ENCODE peak calls at places on chromosomes 6 and 20, in nine cellular contexts. One of them, this sample, is unnamed.

GRCh38 chr6:56475736-56476457 is 166.8 kb downstream of the DST start:
- DNase-seq in H54: no peak
- DNase-seq in GM04504: no peak
- DNase-seq in stimulated activated CD4-positive, alpha-beta T cell treated with anti-CD3 and anti-CD28 coated beads, Interleukin-2, amount 100 ng/mL, for 24 hours: no peak
- DNase-seq in activated CD4-positive, alpha-beta T cell treated with anti-CD3 and anti-CD28 coated beads for 24 hours: no peak
- DNase-seq in LoVo: no peak
- DNase-seq in activated CD4-positive, CD25-positive, alpha-beta regulatory T cell: no peak
- DNase-seq in prostate gland: no peak
- DNase-seq in T-helper 17 cell: no peak
- DNase-seq in this sample: peak; percentile 31

GRCh38 chr20:48463096-48463710 is 364.6 kb downstream of the PREX1 start:
- DNase-seq in H54: no peak
- DNase-seq in GM04504: no peak
- DNase-seq in stimulated activated CD4-positive, alpha-beta T cell treated with anti-CD3 and anti-CD28 coated beads, Interleukin-2, amount 100 ng/mL, for 24 hours: no peak
- DNase-seq in activated CD4-positive, alpha-beta T cell treated with anti-CD3 and anti-CD28 coated beads for 24 hours: no peak
- DNase-seq in LoVo: no peak
- DNase-seq in activated CD4-positive, CD25-positive, alpha-beta regulatory T cell: no peak
- DNase-seq in prostate gland: no peak
- DNase-seq in T-helper 17 cell: no peak
- DNase-seq in this sample: peak; percentile 18

GRCh38 chr6:149065658-149066556 is 251.6 kb upstream of the TAB2 start:
- DNase-seq in H54: no peak
- DNase-seq in GM04504: no peak
- DNase-seq in stimulated activated CD4-positive, alpha-beta T cell treated with anti-CD3 and anti-CD28 coated beads, Interleukin-2, amount 100 ng/mL, for 24 hours: no peak
- DNase-seq in activated CD4-positive, alpha-beta T cell treated with anti-CD3 and anti-CD28 coated beads for 24 hours: no peak
- DNase-seq in LoVo: no peak
- DNase-seq in activated CD4-positive, CD25-positive, alpha-beta regulatory T cell: no peak
- DNase-seq in prostate gland: no peak
- DNase-seq in T-helper 17 cell: peak; percentile 34
- DNase-seq in this sample: peak; percentile 12

GRCh38 chr6:43938178-43939101 is 168.4 kb downstream of the VEGFA start:
- DNase-seq in H54: no peak
- DNase-seq in GM04504: no peak
- DNase-seq in stimulated activated CD4-positive, alpha-beta T cell treated with anti-CD3 and anti-CD28 coated beads, Interleukin-2, amount 100 ng/mL, for 24 hours: no peak
- DNase-seq in activated CD4-positive, alpha-beta T cell treated with anti-CD3 and anti-CD28 coated beads for 24 hours: no peak
- DNase-seq in LoVo: no peak
- DNase-seq in activated CD4-positive, CD25-positive, alpha-beta regulatory T cell: no peak
- DNase-seq in prostate gland: no peak
- DNase-seq in T-helper 17 cell: peak; percentile 1
- DNase-seq in this sample: no peak

GRCh38 chr6:97060254-97060653 is 135.7 kb downstream of the KLHL32 start:
- DNase-seq in H54: no peak
- DNase-seq in GM04504: no peak
- DNase-seq in stimulated activated CD4-positive, alpha-beta T cell treated with anti-CD3 and anti-CD28 coated beads, Interleukin-2, amount 100 ng/mL, for 24 hours: no peak
- DNase-seq in activated CD4-positive, alpha-beta T cell treated with anti-CD3 and anti-CD28 coated beads for 24 hours: no peak
- DNase-seq in LoVo: no peak
- DNase-seq in activated CD4-positive, CD25-positive, alpha-beta regulatory T cell: no peak
- DNase-seq in prostate gland: no peak
- DNase-seq in T-helper 17 cell: no peak
- DNase-seq in this sample: no peak

GRCh38 chr6:86581833-86582232 is 355.5 kb upstream of the HTR1E start:
- DNase-seq in H54: no peak
- DNase-seq in GM04504: no peak
- DNase-seq in stimulated activated CD4-positive, alpha-beta T cell treated with anti-CD3 and anti-CD28 coated beads, Interleukin-2, amount 100 ng/mL, for 24 hours: no peak
- DNase-seq in activated CD4-positive, alpha-beta T cell treated with anti-CD3 and anti-CD28 coated beads for 24 hours: no peak
- DNase-seq in LoVo: no peak
- DNase-seq in activated CD4-positive, CD25-positive, alpha-beta regulatory T cell: no peak
- DNase-seq in prostate gland: no peak
- DNase-seq in T-helper 17 cell: no peak
- DNase-seq in this sample: no peak

GRCh38 chr20:20803011-20803410 is 90.6 kb upstream of the RALGAPA2 start:
- DNase-seq in H54: no peak
- DNase-seq in GM04504: no peak
- DNase-seq in stimulated activated CD4-positive, alpha-beta T cell treated with anti-CD3 and anti-CD28 coated beads, Interleukin-2, amount 100 ng/mL, for 24 hours: no peak
- DNase-seq in activated CD4-positive, alpha-beta T cell treated with anti-CD3 and anti-CD28 coated beads for 24 hours: no peak
- DNase-seq in LoVo: no peak
- DNase-seq in activated CD4-positive, CD25-positive, alpha-beta regulatory T cell: no peak
- DNase-seq in prostate gland: no peak
- DNase-seq in T-helper 17 cell: no peak
- DNase-seq in this sample: no peak

GRCh38 chr20:14449323-14449722 is 111.9 kb upstream of the FLRT3 start:
- DNase-seq in H54: no peak
- DNase-seq in GM04504: no peak
- DNase-seq in stimulated activated CD4-positive, alpha-beta T cell treated with anti-CD3 and anti-CD28 coated beads, Interleukin-2, amount 100 ng/mL, for 24 hours: no peak
- DNase-seq in activated CD4-positive, alpha-beta T cell treated with anti-CD3 and anti-CD28 coated beads for 24 hours: no peak
- DNase-seq in LoVo: no peak
- DNase-seq in activated CD4-positive, CD25-positive, alpha-beta regulatory T cell: no peak
- DNase-seq in prostate gland: no peak
- DNase-seq in T-helper 17 cell: no peak
- DNase-seq in this sample: no peak

GRCh38 chr20:12575352-12576095 is 433.2 kb upstream of the SPTLC3 start:
- DNase-seq in H54: no peak
- DNase-seq in GM04504: no peak
- DNase-seq in stimulated activated CD4-positive, alpha-beta T cell treated with anti-CD3 and anti-CD28 coated beads, Interleukin-2, amount 100 ng/mL, for 24 hours: no peak
- DNase-seq in activated CD4-positive, alpha-beta T cell treated with anti-CD3 and anti-CD28 coated beads for 24 hours: no peak
- DNase-seq in LoVo: no peak
- DNase-seq in activated CD4-positive, CD25-positive, alpha-beta regulatory T cell: no peak
- DNase-seq in prostate gland: peak; percentile 33
- DNase-seq in T-helper 17 cell: no peak
- DNase-seq in this sample: no peak

GRCh38 chr6:108588586-108588985 is 27.9 kb downstream of the FOXO3 start:
- DNase-seq in H54: no peak
- DNase-seq in GM04504: no peak
- DNase-seq in stimulated activated CD4-positive, alpha-beta T cell treated with anti-CD3 and anti-CD28 coated beads, Interleukin-2, amount 100 ng/mL, for 24 hours: no peak
- DNase-seq in activated CD4-positive, alpha-beta T cell treated with anti-CD3 and anti-CD28 coated beads for 24 hours: no peak
- DNase-seq in LoVo: no peak
- DNase-seq in activated CD4-positive, CD25-positive, alpha-beta regulatory T cell: no peak
- DNase-seq in prostate gland: no peak
- DNase-seq in T-helper 17 cell: no peak
- DNase-seq in this sample: no peak

GRCh38 chr20:9467995-9468394 is 46.4 kb upstream of the LAMP5 start:
- DNase-seq in H54: no peak
- DNase-seq in GM04504: no peak
- DNase-seq in stimulated activated CD4-positive, alpha-beta T cell treated with anti-CD3 and anti-CD28 coated beads, Interleukin-2, amount 100 ng/mL, for 24 hours: no peak
- DNase-seq in activated CD4-positive, alpha-beta T cell treated with anti-CD3 and anti-CD28 coated beads for 24 hours: no peak
- DNase-seq in LoVo: no peak
- DNase-seq in activated CD4-positive, CD25-positive, alpha-beta regulatory T cell: no peak
- DNase-seq in prostate gland: no peak
- DNase-seq in T-helper 17 cell: no peak
- DNase-seq in this sample: no peak

GRCh38 chr6:144008501-144009245 is 614 bp upstream of the PLAGL1 start:
- DNase-seq in H54: no peak
- DNase-seq in GM04504: no peak
- DNase-seq in stimulated activated CD4-positive, alpha-beta T cell treated with anti-CD3 and anti-CD28 coated beads, Interleukin-2, amount 100 ng/mL, for 24 hours: no peak
- DNase-seq in activated CD4-positive, alpha-beta T cell treated with anti-CD3 and anti-CD28 coated beads for 24 hours: no peak
- DNase-seq in LoVo: no peak
- DNase-seq in activated CD4-positive, CD25-positive, alpha-beta regulatory T cell: no peak
- DNase-seq in prostate gland: no peak
- DNase-seq in T-helper 17 cell: no peak
- DNase-seq in this sample: peak; percentile 26

GRCh38 chr6:52077180-52077884 is 10.1 kb downstream of the PKHD1 start:
- DNase-seq in H54: no peak
- DNase-seq in GM04504: no peak
- DNase-seq in stimulated activated CD4-positive, alpha-beta T cell treated with anti-CD3 and anti-CD28 coated beads, Interleukin-2, amount 100 ng/mL, for 24 hours: no peak
- DNase-seq in activated CD4-positive, alpha-beta T cell treated with anti-CD3 and anti-CD28 coated beads for 24 hours: no peak
- DNase-seq in LoVo: no peak
- DNase-seq in activated CD4-positive, CD25-positive, alpha-beta regulatory T cell: no peak
- DNase-seq in prostate gland: no peak
- DNase-seq in T-helper 17 cell: no peak
- DNase-seq in this sample: no peak

GRCh38 chr20:38393259-38393658 is 41.9 kb downstream of the SNHG17 start:
- DNase-seq in H54: no peak
- DNase-seq in GM04504: no peak
- DNase-seq in stimulated activated CD4-positive, alpha-beta T cell treated with anti-CD3 and anti-CD28 coated beads, Interleukin-2, amount 100 ng/mL, for 24 hours: no peak
- DNase-seq in activated CD4-positive, alpha-beta T cell treated with anti-CD3 and anti-CD28 coated beads for 24 hours: no peak
- DNase-seq in LoVo: no peak
- DNase-seq in activated CD4-positive, CD25-positive, alpha-beta regulatory T cell: no peak
- DNase-seq in prostate gland: no peak
- DNase-seq in T-helper 17 cell: no peak
- DNase-seq in this sample: no peak

GRCh38 chr6:113875470-113875869 is 18.3 kb downstream of the MARCKS start:
- DNase-seq in H54: no peak
- DNase-seq in GM04504: no peak
- DNase-seq in stimulated activated CD4-positive, alpha-beta T cell treated with anti-CD3 and anti-CD28 coated beads, Interleukin-2, amount 100 ng/mL, for 24 hours: no peak
- DNase-seq in activated CD4-positive, alpha-beta T cell treated with anti-CD3 and anti-CD28 coated beads for 24 hours: no peak
- DNase-seq in LoVo: no peak
- DNase-seq in activated CD4-positive, CD25-positive, alpha-beta regulatory T cell: no peak
- DNase-seq in prostate gland: no peak
- DNase-seq in T-helper 17 cell: no peak
- DNase-seq in this sample: no peak

GRCh38 chr6:97401533-97401932 is 118.5 kb upstream of the MMS22L start:
- DNase-seq in H54: no peak
- DNase-seq in GM04504: peak; percentile 45
- DNase-seq in stimulated activated CD4-positive, alpha-beta T cell treated with anti-CD3 and anti-CD28 coated beads, Interleukin-2, amount 100 ng/mL, for 24 hours: no peak
- DNase-seq in activated CD4-positive, alpha-beta T cell treated with anti-CD3 and anti-CD28 coated beads for 24 hours: no peak
- DNase-seq in LoVo: no peak
- DNase-seq in activated CD4-positive, CD25-positive, alpha-beta regulatory T cell: no peak
- DNase-seq in prostate gland: no peak
- DNase-seq in T-helper 17 cell: no peak
- DNase-seq in this sample: peak; percentile 24

GRCh38 chr6:14441371-14441781 is 323.8 kb downstream of the CD83 start:
- DNase-seq in H54: no peak
- DNase-seq in GM04504: peak; percentile 75
- DNase-seq in stimulated activated CD4-positive, alpha-beta T cell treated with anti-CD3 and anti-CD28 coated beads, Interleukin-2, amount 100 ng/mL, for 24 hours: no peak
- DNase-seq in activated CD4-positive, alpha-beta T cell treated with anti-CD3 and anti-CD28 coated beads for 24 hours: no peak
- DNase-seq in LoVo: no peak
- DNase-seq in activated CD4-positive, CD25-positive, alpha-beta regulatory T cell: no peak
- DNase-seq in prostate gland: no peak
- DNase-seq in T-helper 17 cell: no peak
- DNase-seq in this sample: no peak

GRCh38 chr6:85458184-85458583 is 8.3 kb downstream of the NT5E start:
- DNase-seq in H54: no peak
- DNase-seq in GM04504: no peak
- DNase-seq in stimulated activated CD4-positive, alpha-beta T cell treated with anti-CD3 and anti-CD28 coated beads, Interleukin-2, amount 100 ng/mL, for 24 hours: no peak
- DNase-seq in activated CD4-positive, alpha-beta T cell treated with anti-CD3 and anti-CD28 coated beads for 24 hours: no peak
- DNase-seq in LoVo: no peak
- DNase-seq in activated CD4-positive, CD25-positive, alpha-beta regulatory T cell: no peak
- DNase-seq in prostate gland: no peak
- DNase-seq in T-helper 17 cell: no peak
- DNase-seq in this sample: no peak

GRCh38 chr6:53032853-53033252 is 32.4 kb upstream of the FBXO9 start:
- DNase-seq in H54: no peak
- DNase-seq in GM04504: no peak
- DNase-seq in stimulated activated CD4-positive, alpha-beta T cell treated with anti-CD3 and anti-CD28 coated beads, Interleukin-2, amount 100 ng/mL, for 24 hours: no peak
- DNase-seq in activated CD4-positive, alpha-beta T cell treated with anti-CD3 and anti-CD28 coated beads for 24 hours: no peak
- DNase-seq in LoVo: no peak
- DNase-seq in activated CD4-positive, CD25-positive, alpha-beta regulatory T cell: no peak
- DNase-seq in prostate gland: no peak
- DNase-seq in T-helper 17 cell: no peak
- DNase-seq in this sample: no peak

GRCh38 chr20:41137412-41138216 is at the start of gene PLCG1:
- DNase-seq in H54: peak; percentile 68
- DNase-seq in GM04504: peak; percentile 30
- DNase-seq in stimulated activated CD4-positive, alpha-beta T cell treated with anti-CD3 and anti-CD28 coated beads, Interleukin-2, amount 100 ng/mL, for 24 hours: peak; percentile 83
- DNase-seq in activated CD4-positive, alpha-beta T cell treated with anti-CD3 and anti-CD28 coated beads for 24 hours: peak; percentile 72
- DNase-seq in LoVo: peak; percentile 81
- DNase-seq in activated CD4-positive, CD25-positive, alpha-beta regulatory T cell: peak; percentile 71
- DNase-seq in prostate gland: peak; percentile 81
- DNase-seq in T-helper 17 cell: peak; percentile 71
- DNase-seq in this sample: peak; percentile 81

GRCh38 chr20:53763707-53764415 is 170.2 kb upstream of the ZNF217 start:
- DNase-seq in H54: no peak
- DNase-seq in GM04504: no peak
- DNase-seq in stimulated activated CD4-positive, alpha-beta T cell treated with anti-CD3 and anti-CD28 coated beads, Interleukin-2, amount 100 ng/mL, for 24 hours: no peak
- DNase-seq in activated CD4-positive, alpha-beta T cell treated with anti-CD3 and anti-CD28 coated beads for 24 hours: no peak
- DNase-seq in LoVo: peak; percentile 74
- DNase-seq in activated CD4-positive, CD25-positive, alpha-beta regulatory T cell: no peak
- DNase-seq in prostate gland: peak; percentile 68
- DNase-seq in T-helper 17 cell: no peak
- DNase-seq in this sample: no peak

GRCh38 chr6:166435574-166435973 is 52.8 kb upstream of the MPC1 start:
- DNase-seq in H54: no peak
- DNase-seq in GM04504: no peak
- DNase-seq in stimulated activated CD4-positive, alpha-beta T cell treated with anti-CD3 and anti-CD28 coated beads, Interleukin-2, amount 100 ng/mL, for 24 hours: peak; percentile 26
- DNase-seq in activated CD4-positive, alpha-beta T cell treated with anti-CD3 and anti-CD28 coated beads for 24 hours: no peak
- DNase-seq in LoVo: no peak
- DNase-seq in activated CD4-positive, CD25-positive, alpha-beta regulatory T cell: no peak
- DNase-seq in prostate gland: no peak
- DNase-seq in T-helper 17 cell: no peak
- DNase-seq in this sample: no peak

GRCh38 chr6:157323114-157323923 is at the start of gene TMEM242:
- DNase-seq in H54: peak; percentile 55
- DNase-seq in GM04504: peak; percentile 85
- DNase-seq in stimulated activated CD4-positive, alpha-beta T cell treated with anti-CD3 and anti-CD28 coated beads, Interleukin-2, amount 100 ng/mL, for 24 hours: peak; percentile 91
- DNase-seq in activated CD4-positive, alpha-beta T cell treated with anti-CD3 and anti-CD28 coated beads for 24 hours: peak; percentile 86
- DNase-seq in LoVo: peak; percentile 89
- DNase-seq in activated CD4-positive, CD25-positive, alpha-beta regulatory T cell: no peak
- DNase-seq in prostate gland: peak; percentile 84
- DNase-seq in T-helper 17 cell: peak; percentile 87
- DNase-seq in this sample: peak; percentile 90

GRCh38 chr20:63942250-63943006 is 13.8 kb downstream of the UCKL1 start:
- DNase-seq in H54: no peak
- DNase-seq in GM04504: no peak
- DNase-seq in stimulated activated CD4-positive, alpha-beta T cell treated with anti-CD3 and anti-CD28 coated beads, Interleukin-2, amount 100 ng/mL, for 24 hours: peak; percentile 60
- DNase-seq in activated CD4-positive, alpha-beta T cell treated with anti-CD3 and anti-CD28 coated beads for 24 hours: no peak
- DNase-seq in LoVo: no peak
- DNase-seq in activated CD4-positive, CD25-positive, alpha-beta regulatory T cell: peak; percentile 72
- DNase-seq in prostate gland: no peak
- DNase-seq in T-helper 17 cell: no peak
- DNase-seq in this sample: no peak

GRCh38 chr6:155628315-155628714 is 172.7 kb upstream of the NOX3 start:
- DNase-seq in H54: no peak
- DNase-seq in GM04504: no peak
- DNase-seq in stimulated activated CD4-positive, alpha-beta T cell treated with anti-CD3 and anti-CD28 coated beads, Interleukin-2, amount 100 ng/mL, for 24 hours: peak; percentile 40
- DNase-seq in activated CD4-positive, alpha-beta T cell treated with anti-CD3 and anti-CD28 coated beads for 24 hours: peak; percentile 13
- DNase-seq in LoVo: no peak
- DNase-seq in activated CD4-positive, CD25-positive, alpha-beta regulatory T cell: no peak
- DNase-seq in prostate gland: no peak
- DNase-seq in T-helper 17 cell: no peak
- DNase-seq in this sample: no peak

GRCh38 chr20:47789081-47789998 is 4.1 kb upstream of the SULF2 start:
- DNase-seq in H54: no peak
- DNase-seq in GM04504: peak; percentile 68
- DNase-seq in stimulated activated CD4-positive, alpha-beta T cell treated with anti-CD3 and anti-CD28 coated beads, Interleukin-2, amount 100 ng/mL, for 24 hours: no peak
- DNase-seq in activated CD4-positive, alpha-beta T cell treated with anti-CD3 and anti-CD28 coated beads for 24 hours: no peak
- DNase-seq in LoVo: no peak
- DNase-seq in activated CD4-positive, CD25-positive, alpha-beta regulatory T cell: no peak
- DNase-seq in prostate gland: no peak
- DNase-seq in T-helper 17 cell: no peak
- DNase-seq in this sample: no peak

GRCh38 chr6:141451508-141452353 is 681.0 kb upstream of the GJE1 start:
- DNase-seq in H54: peak; percentile 4
- DNase-seq in GM04504: peak; percentile 35
- DNase-seq in stimulated activated CD4-positive, alpha-beta T cell treated with anti-CD3 and anti-CD28 coated beads, Interleukin-2, amount 100 ng/mL, for 24 hours: no peak
- DNase-seq in activated CD4-positive, alpha-beta T cell treated with anti-CD3 and anti-CD28 coated beads for 24 hours: no peak
- DNase-seq in LoVo: no peak
- DNase-seq in activated CD4-positive, CD25-positive, alpha-beta regulatory T cell: no peak
- DNase-seq in prostate gland: no peak
- DNase-seq in T-helper 17 cell: no peak
- DNase-seq in this sample: no peak

GRCh38 chr20:24662286-24662685 is 192.9 kb downstream of the SYNDIG1 start:
- DNase-seq in H54: no peak
- DNase-seq in GM04504: no peak
- DNase-seq in stimulated activated CD4-positive, alpha-beta T cell treated with anti-CD3 and anti-CD28 coated beads, Interleukin-2, amount 100 ng/mL, for 24 hours: no peak
- DNase-seq in activated CD4-positive, alpha-beta T cell treated with anti-CD3 and anti-CD28 coated beads for 24 hours: no peak
- DNase-seq in LoVo: no peak
- DNase-seq in activated CD4-positive, CD25-positive, alpha-beta regulatory T cell: no peak
- DNase-seq in prostate gland: no peak
- DNase-seq in T-helper 17 cell: no peak
- DNase-seq in this sample: no peak

GRCh38 chr6:127266892-127267741 is 453 bp downstream of the RNF146 start:
- DNase-seq in H54: peak; percentile 40
- DNase-seq in GM04504: peak; percentile 38
- DNase-seq in stimulated activated CD4-positive, alpha-beta T cell treated with anti-CD3 and anti-CD28 coated beads, Interleukin-2, amount 100 ng/mL, for 24 hours: peak; percentile 71
- DNase-seq in activated CD4-positive, alpha-beta T cell treated with anti-CD3 and anti-CD28 coated beads for 24 hours: peak; percentile 12
- DNase-seq in LoVo: peak; percentile 56
- DNase-seq in activated CD4-positive, CD25-positive, alpha-beta regulatory T cell: peak; percentile 25
- DNase-seq in prostate gland: peak; percentile 25
- DNase-seq in T-helper 17 cell: peak; percentile 27
- DNase-seq in this sample: peak; percentile 64

GRCh38 chr6:130620338-130620781 is 206.8 kb upstream of the SMLR1 start:
- DNase-seq in H54: no peak
- DNase-seq in GM04504: no peak
- DNase-seq in stimulated activated CD4-positive, alpha-beta T cell treated with anti-CD3 and anti-CD28 coated beads, Interleukin-2, amount 100 ng/mL, for 24 hours: no peak
- DNase-seq in activated CD4-positive, alpha-beta T cell treated with anti-CD3 and anti-CD28 coated beads for 24 hours: no peak
- DNase-seq in LoVo: peak; percentile 29
- DNase-seq in activated CD4-positive, CD25-positive, alpha-beta regulatory T cell: no peak
- DNase-seq in prostate gland: no peak
- DNase-seq in T-helper 17 cell: no peak
- DNase-seq in this sample: no peak

GRCh38 chr6:33008944-33009861 is at the start of gene HLA-DOA:
- DNase-seq in H54: peak; percentile 17
- DNase-seq in GM04504: no peak
- DNase-seq in stimulated activated CD4-positive, alpha-beta T cell treated with anti-CD3 and anti-CD28 coated beads, Interleukin-2, amount 100 ng/mL, for 24 hours: peak; percentile 27
- DNase-seq in activated CD4-positive, alpha-beta T cell treated with anti-CD3 and anti-CD28 coated beads for 24 hours: no peak
- DNase-seq in LoVo: no peak
- DNase-seq in activated CD4-positive, CD25-positive, alpha-beta regulatory T cell: no peak
- DNase-seq in prostate gland: no peak
- DNase-seq in T-helper 17 cell: no peak
- DNase-seq in this sample: peak; percentile 32